ENCODE peak calls at places on chromosomes 1 and 21, in seven cellular contexts. One of them, this sample, is unnamed.

GRCh38 chr1:89254658-89255287 is 17.9 kb downstream of the GBP5 start:
- DNase-seq in stimulated activated CD4-positive, alpha-beta T cell treated with anti-CD3 and anti-CD28 coated beads, Interleukin-1b, Interleukin-23, amount 100 ng/mL, for 48 hours: no peak
- DNase-seq in pancreas: no peak
- DNase-seq in ACHN: no peak
- DNase-seq in right cardiac atrium: no peak
- DNase-seq in MV-4-11: no peak
- DNase-seq in KBM-7: no peak
- DNase-seq in this sample: peak; percentile 75

GRCh38 chr21:45551316-45551715 is 9.1 kb upstream of the SLC19A1 start:
- DNase-seq in stimulated activated CD4-positive, alpha-beta T cell treated with anti-CD3 and anti-CD28 coated beads, Interleukin-1b, Interleukin-23, amount 100 ng/mL, for 48 hours: peak; percentile 46
- DNase-seq in pancreas: no peak
- DNase-seq in ACHN: peak; percentile 71
- DNase-seq in right cardiac atrium: no peak
- DNase-seq in MV-4-11: peak; percentile 42
- DNase-seq in KBM-7: no peak
- DNase-seq in this sample: no peak

GRCh38 chr1:153402226-153402625 is 11.4 kb upstream of the S100A8 start:
- DNase-seq in stimulated activated CD4-positive, alpha-beta T cell treated with anti-CD3 and anti-CD28 coated beads, Interleukin-1b, Interleukin-23, amount 100 ng/mL, for 48 hours: no peak
- DNase-seq in pancreas: no peak
- DNase-seq in ACHN: no peak
- DNase-seq in right cardiac atrium: no peak
- DNase-seq in MV-4-11: no peak
- DNase-seq in KBM-7: no peak
- DNase-seq in this sample: no peak

GRCh38 chr1:41454406-41454805 is 30.1 kb downstream of the EDN2 start:
- DNase-seq in stimulated activated CD4-positive, alpha-beta T cell treated with anti-CD3 and anti-CD28 coated beads, Interleukin-1b, Interleukin-23, amount 100 ng/mL, for 48 hours: no peak
- DNase-seq in pancreas: no peak
- DNase-seq in ACHN: no peak
- DNase-seq in right cardiac atrium: peak; percentile 79
- DNase-seq in MV-4-11: no peak
- DNase-seq in KBM-7: no peak
- DNase-seq in this sample: no peak

GRCh38 chr1:79259390-79260336 is 253.1 kb upstream of the ADGRL4 start:
- DNase-seq in stimulated activated CD4-positive, alpha-beta T cell treated with anti-CD3 and anti-CD28 coated beads, Interleukin-1b, Interleukin-23, amount 100 ng/mL, for 48 hours: no peak
- DNase-seq in pancreas: no peak
- DNase-seq in ACHN: peak; percentile 42
- DNase-seq in right cardiac atrium: no peak
- DNase-seq in MV-4-11: no peak
- DNase-seq in KBM-7: peak; percentile 3
- DNase-seq in this sample: peak; percentile 68

GRCh38 chr1:2308844-2309243 is 80.7 kb downstream of the SKI start:
- DNase-seq in stimulated activated CD4-positive, alpha-beta T cell treated with anti-CD3 and anti-CD28 coated beads, Interleukin-1b, Interleukin-23, amount 100 ng/mL, for 48 hours: no peak
- DNase-seq in pancreas: no peak
- DNase-seq in ACHN: no peak
- DNase-seq in right cardiac atrium: no peak
- DNase-seq in MV-4-11: no peak
- DNase-seq in KBM-7: no peak
- DNase-seq in this sample: no peak

GRCh38 chr1:204075890-204076837 is 3.2 kb downstream of the SOX13 start:
- DNase-seq in stimulated activated CD4-positive, alpha-beta T cell treated with anti-CD3 and anti-CD28 coated beads, Interleukin-1b, Interleukin-23, amount 100 ng/mL, for 48 hours: no peak
- DNase-seq in pancreas: no peak
- DNase-seq in ACHN: no peak
- DNase-seq in right cardiac atrium: no peak
- DNase-seq in MV-4-11: no peak
- DNase-seq in KBM-7: no peak
- DNase-seq in this sample: no peak

GRCh38 chr1:86848654-86849053 is 65.3 kb downstream of the SELENOF start:
- DNase-seq in stimulated activated CD4-positive, alpha-beta T cell treated with anti-CD3 and anti-CD28 coated beads, Interleukin-1b, Interleukin-23, amount 100 ng/mL, for 48 hours: no peak
- DNase-seq in pancreas: no peak
- DNase-seq in ACHN: no peak
- DNase-seq in right cardiac atrium: no peak
- DNase-seq in MV-4-11: no peak
- DNase-seq in KBM-7: no peak
- DNase-seq in this sample: no peak

GRCh38 chr21:15560383-15561056 is 169.3 kb upstream of the USP25 start:
- DNase-seq in stimulated activated CD4-positive, alpha-beta T cell treated with anti-CD3 and anti-CD28 coated beads, Interleukin-1b, Interleukin-23, amount 100 ng/mL, for 48 hours: peak; percentile 10
- DNase-seq in pancreas: no peak
- DNase-seq in ACHN: no peak
- DNase-seq in right cardiac atrium: no peak
- DNase-seq in MV-4-11: no peak
- DNase-seq in KBM-7: no peak
- DNase-seq in this sample: no peak

GRCh38 chr1:198030682-198031081 is 113.5 kb downstream of the LHX9 start:
- DNase-seq in stimulated activated CD4-positive, alpha-beta T cell treated with anti-CD3 and anti-CD28 coated beads, Interleukin-1b, Interleukin-23, amount 100 ng/mL, for 48 hours: no peak
- DNase-seq in pancreas: no peak
- DNase-seq in ACHN: no peak
- DNase-seq in right cardiac atrium: no peak
- DNase-seq in MV-4-11: no peak
- DNase-seq in KBM-7: no peak
- DNase-seq in this sample: no peak

GRCh38 chr1:167198518-167199133 is 22.1 kb upstream of the POU2F1 start:
- DNase-seq in stimulated activated CD4-positive, alpha-beta T cell treated with anti-CD3 and anti-CD28 coated beads, Interleukin-1b, Interleukin-23, amount 100 ng/mL, for 48 hours: no peak
- DNase-seq in pancreas: no peak
- DNase-seq in ACHN: no peak
- DNase-seq in right cardiac atrium: no peak
- DNase-seq in MV-4-11: no peak
- DNase-seq in KBM-7: no peak
- DNase-seq in this sample: no peak

GRCh38 chr1:17892851-17893250 is 137.7 kb downstream of the ACTL8 start:
- DNase-seq in stimulated activated CD4-positive, alpha-beta T cell treated with anti-CD3 and anti-CD28 coated beads, Interleukin-1b, Interleukin-23, amount 100 ng/mL, for 48 hours: no peak
- DNase-seq in pancreas: peak; percentile 39
- DNase-seq in ACHN: no peak
- DNase-seq in right cardiac atrium: no peak
- DNase-seq in MV-4-11: no peak
- DNase-seq in KBM-7: no peak
- DNase-seq in this sample: no peak

GRCh38 chr1:981955-982558 is at the start of gene PERM1:
- DNase-seq in stimulated activated CD4-positive, alpha-beta T cell treated with anti-CD3 and anti-CD28 coated beads, Interleukin-1b, Interleukin-23, amount 100 ng/mL, for 48 hours: no peak
- DNase-seq in pancreas: peak; percentile 77
- DNase-seq in ACHN: no peak
- DNase-seq in right cardiac atrium: peak; percentile 70
- DNase-seq in MV-4-11: no peak
- DNase-seq in KBM-7: no peak
- DNase-seq in this sample: no peak

GRCh38 chr1:84619383-84620093 is 45.3 kb upstream of the CTBS start:
- DNase-seq in stimulated activated CD4-positive, alpha-beta T cell treated with anti-CD3 and anti-CD28 coated beads, Interleukin-1b, Interleukin-23, amount 100 ng/mL, for 48 hours: peak; percentile 78
- DNase-seq in pancreas: no peak
- DNase-seq in ACHN: peak; percentile 20
- DNase-seq in right cardiac atrium: no peak
- DNase-seq in MV-4-11: peak; percentile 54
- DNase-seq in KBM-7: peak; percentile 78
- DNase-seq in this sample: peak; percentile 71

GRCh38 chr1:9751971-9752370 is 71.8 kb downstream of the CLSTN1 start:
- DNase-seq in stimulated activated CD4-positive, alpha-beta T cell treated with anti-CD3 and anti-CD28 coated beads, Interleukin-1b, Interleukin-23, amount 100 ng/mL, for 48 hours: no peak
- DNase-seq in pancreas: no peak
- DNase-seq in ACHN: no peak
- DNase-seq in right cardiac atrium: no peak
- DNase-seq in MV-4-11: no peak
- DNase-seq in KBM-7: no peak
- DNase-seq in this sample: no peak

GRCh38 chr1:21378705-21379494 is 61.0 kb upstream of the NBPF3 start:
- DNase-seq in stimulated activated CD4-positive, alpha-beta T cell treated with anti-CD3 and anti-CD28 coated beads, Interleukin-1b, Interleukin-23, amount 100 ng/mL, for 48 hours: no peak
- DNase-seq in pancreas: no peak
- DNase-seq in ACHN: no peak
- DNase-seq in right cardiac atrium: no peak
- DNase-seq in MV-4-11: no peak
- DNase-seq in KBM-7: no peak
- DNase-seq in this sample: peak; percentile 30

GRCh38 chr1:205500240-205501218 is 3.9 kb upstream of the CDK18 start:
- DNase-seq in stimulated activated CD4-positive, alpha-beta T cell treated with anti-CD3 and anti-CD28 coated beads, Interleukin-1b, Interleukin-23, amount 100 ng/mL, for 48 hours: no peak
- DNase-seq in pancreas: no peak
- DNase-seq in ACHN: no peak
- DNase-seq in right cardiac atrium: no peak
- DNase-seq in MV-4-11: no peak
- DNase-seq in KBM-7: no peak
- DNase-seq in this sample: no peak

GRCh38 chr1:217274927-217275616 is 355.8 kb downstream of the GPATCH2 start:
- DNase-seq in stimulated activated CD4-positive, alpha-beta T cell treated with anti-CD3 and anti-CD28 coated beads, Interleukin-1b, Interleukin-23, amount 100 ng/mL, for 48 hours: no peak
- DNase-seq in pancreas: no peak
- DNase-seq in ACHN: no peak
- DNase-seq in right cardiac atrium: no peak
- DNase-seq in MV-4-11: no peak
- DNase-seq in KBM-7: no peak
- DNase-seq in this sample: peak; percentile 10

GRCh38 chr1:27388337-27389005 is 4.0 kb upstream of the GPR3 start:
- DNase-seq in stimulated activated CD4-positive, alpha-beta T cell treated with anti-CD3 and anti-CD28 coated beads, Interleukin-1b, Interleukin-23, amount 100 ng/mL, for 48 hours: peak; percentile 68
- DNase-seq in pancreas: no peak
- DNase-seq in ACHN: peak; percentile 49
- DNase-seq in right cardiac atrium: peak; percentile 54
- DNase-seq in MV-4-11: no peak
- DNase-seq in KBM-7: peak; percentile 73
- DNase-seq in this sample: peak; percentile 50

GRCh38 chr1:195243492-195243891 is 1364.7 kb downstream of the KCNT2 start:
- DNase-seq in stimulated activated CD4-positive, alpha-beta T cell treated with anti-CD3 and anti-CD28 coated beads, Interleukin-1b, Interleukin-23, amount 100 ng/mL, for 48 hours: no peak
- DNase-seq in pancreas: no peak
- DNase-seq in ACHN: no peak
- DNase-seq in right cardiac atrium: no peak
- DNase-seq in MV-4-11: no peak
- DNase-seq in KBM-7: no peak
- DNase-seq in this sample: no peak

GRCh38 chr1:243236604-243237252 is 18.4 kb downstream of the CEP170 start:
- DNase-seq in stimulated activated CD4-positive, alpha-beta T cell treated with anti-CD3 and anti-CD28 coated beads, Interleukin-1b, Interleukin-23, amount 100 ng/mL, for 48 hours: no peak
- DNase-seq in pancreas: no peak
- DNase-seq in ACHN: no peak
- DNase-seq in right cardiac atrium: no peak
- DNase-seq in MV-4-11: no peak
- DNase-seq in KBM-7: no peak
- DNase-seq in this sample: no peak

GRCh38 chr1:81111818-81112217 is 688.9 kb upstream of the ADGRL2 start:
- DNase-seq in stimulated activated CD4-positive, alpha-beta T cell treated with anti-CD3 and anti-CD28 coated beads, Interleukin-1b, Interleukin-23, amount 100 ng/mL, for 48 hours: no peak
- DNase-seq in pancreas: no peak
- DNase-seq in ACHN: no peak
- DNase-seq in right cardiac atrium: no peak
- DNase-seq in MV-4-11: peak; percentile 6
- DNase-seq in KBM-7: no peak
- DNase-seq in this sample: no peak

GRCh38 chr1:2052756-2053155 is 2.5 kb downstream of the PRKCZ start:
- DNase-seq in stimulated activated CD4-positive, alpha-beta T cell treated with anti-CD3 and anti-CD28 coated beads, Interleukin-1b, Interleukin-23, amount 100 ng/mL, for 48 hours: no peak
- DNase-seq in pancreas: peak; percentile 55
- DNase-seq in ACHN: no peak
- DNase-seq in right cardiac atrium: no peak
- DNase-seq in MV-4-11: no peak
- DNase-seq in KBM-7: no peak
- DNase-seq in this sample: no peak

GRCh38 chr1:239225396-239225795 is 161.0 kb upstream of the CHRM3 start:
- DNase-seq in stimulated activated CD4-positive, alpha-beta T cell treated with anti-CD3 and anti-CD28 coated beads, Interleukin-1b, Interleukin-23, amount 100 ng/mL, for 48 hours: no peak
- DNase-seq in pancreas: no peak
- DNase-seq in ACHN: no peak
- DNase-seq in right cardiac atrium: no peak
- DNase-seq in MV-4-11: no peak
- DNase-seq in KBM-7: peak; percentile 35
- DNase-seq in this sample: no peak